ENCODE peak calls at places on chromosomes 13 and 19, in four cellular contexts. Z, N, U and Q are unnamed samples.

GRCh38 chr19:16198363-16198636 is 589 bp downstream of the AP1M1 start:
- DNase-seq in Z (no peak), N (no peak), U (no peak), Q (no peak)

GRCh38 chr19:55552206-55552605 is 6.9 kb upstream of the SBK3 start:
- DNase-seq in Z (no peak), N (no peak), U (no peak), Q (no peak)

GRCh38 chr19:48196933-48197665 is 26.6 kb downstream of the ZSWIM9 start:
- DNase-seq in Z (no peak), N (no peak), U (peak), Q (no peak)

GRCh38 chr13:64158910-64159309 is 2743.3 kb upstream of the PCDH20 start:
- DNase-seq in Z (no peak), N (no peak), U (no peak), Q (no peak)

GRCh38 chr13:99265823-99266426 is 7.7 kb upstream of the GPR18 start:
- DNase-seq in Z (no peak), N (peak), U (peak), Q (no peak)

GRCh38 chr13:48750588-48751383 is 97.1 kb downstream of the CYSLTR2 start:
- DNase-seq in Z (no peak), N (no peak), U (no peak), Q (no peak)

GRCh38 chr13:71813187-71813586 is 53.8 kb downstream of the DACH1 start:
- DNase-seq in Z (no peak), N (no peak), U (no peak), Q (no peak)

GRCh38 chr13:38191016-38191415 is 158.6 kb upstream of the UFM1 start:
- DNase-seq in Z (no peak), N (no peak), U (no peak), Q (no peak)

GRCh38 chr19:13861714-13862531 is 15.0 kb upstream of the NANOS3 start:
- DNase-seq in Z (peak), N (no peak), U (peak), Q (peak)

GRCh38 chr13:24147570-24147963 is 13.0 kb upstream of the SPATA13 start:
- DNase-seq in Z (no peak), N (no peak), U (no peak), Q (no peak)

GRCh38 chr13:75347925-75348324 is 134.0 kb downstream of the TBC1D4 start:
- DNase-seq in Z (no peak), N (no peak), U (no peak), Q (no peak)

GRCh38 chr19:11252665-11253355 is 9.5 kb downstream of the DOCK6 start:
- DNase-seq in Z (no peak), N (no peak), U (no peak), Q (no peak)

GRCh38 chr13:28544026-28544425 is 49.1 kb upstream of the FLT1 start:
- DNase-seq in Z (no peak), N (no peak), U (no peak), Q (no peak)

GRCh38 chr13:28830580-28830979 is 10.4 kb downstream of the MTUS2 start:
- DNase-seq in Z (no peak), N (no peak), U (no peak), Q (no peak)

GRCh38 chr13:27110056-27110746 is 61.4 kb downstream of the USP12 start:
- DNase-seq in Z (no peak), N (no peak), U (no peak), Q (no peak)

GRCh38 chr13:98307744-98308524 is 130.9 kb upstream of the RNF113B start:
- DNase-seq in Z (no peak), N (no peak), U (no peak), Q (no peak)

GRCh38 chr13:59607780-59608233 is 555.9 kb downstream of the DIAPH3 start:
- DNase-seq in Z (no peak), N (no peak), U (no peak), Q (no peak)

GRCh38 chr13:34401741-34402140 is 540.3 kb upstream of the NBEA start:
- DNase-seq in Z (no peak), N (no peak), U (no peak), Q (no peak)

GRCh38 chr13:36356058-36356457 is 9.9 kb upstream of the SPART start:
- DNase-seq in Z (no peak), N (no peak), U (no peak), Q (no peak)

GRCh38 chr19:48608798-48609263 is 2.3 kb downstream of the SPACA4 start:
- DNase-seq in Z (peak), N (no peak), U (peak), Q (peak)

GRCh38 chr13:90968510-90968909 is 379.0 kb upstream of the MIR17HG start:
- DNase-seq in Z (no peak), N (no peak), U (peak), Q (no peak)

GRCh38 chr13:30978981-30979956 is 46.8 kb downstream of the TEX26 start:
- DNase-seq in Z (peak), N (peak), U (peak), Q (peak)

GRCh38 chr19:48900477-48901452 is 653 bp downstream of the NUCB1 start:
- DNase-seq in Z (peak), N (no peak), U (peak), Q (peak)

GRCh38 chr13:47858042-47858677 is 142.9 kb downstream of the SUCLA2 start:
- DNase-seq in Z (no peak), N (no peak), U (no peak), Q (no peak)

GRCh38 chr13:111462221-111462764 is 141.9 kb downstream of the TEX29 start:
- DNase-seq in Z (no peak), N (no peak), U (no peak), Q (no peak)

GRCh38 chr19:39196860-39197562 is at the start of gene NCCRP1:
- DNase-seq in Z (no peak), N (no peak), U (no peak), Q (peak)

GRCh38 chr13:77966671-77967070 is 48.0 kb upstream of the EDNRB start:
- DNase-seq in Z (no peak), N (no peak), U (no peak), Q (no peak)

GRCh38 chr13:28394422-28394821 is 100.5 kb downstream of the FLT1 start:
- DNase-seq in Z (no peak), N (no peak), U (peak), Q (no peak)

GRCh38 chr13:60226507-60226906 is 62.8 kb upstream of the DIAPH3 start:
- DNase-seq in Z (no peak), N (no peak), U (peak), Q (no peak)

GRCh38 chr13:114230575-114230974 is 4.1 kb upstream of the CDC16 start:
- DNase-seq in Z (no peak), N (no peak), U (no peak), Q (no peak)

GRCh38 chr19:4391701-4392543 is 8.4 kb downstream of the SH3GL1 start:
- DNase-seq in Z (no peak), N (no peak), U (no peak), Q (no peak)

GRCh38 chr19:48455908-48456562 is 661 bp downstream of the KCNJ14 start:
- DNase-seq in Z (no peak), N (no peak), U (peak), Q (no peak)

GRCh38 chr19:17757125-17757524 is 5.8 kb downstream of the FCHO1 start:
- DNase-seq in Z (no peak), N (no peak), U (no peak), Q (no peak)

GRCh38 chr19:1431759-1432506 is 6.3 kb upstream of the RPS15 start:
- DNase-seq in Z (no peak), N (no peak), U (no peak), Q (no peak)

DNA sequence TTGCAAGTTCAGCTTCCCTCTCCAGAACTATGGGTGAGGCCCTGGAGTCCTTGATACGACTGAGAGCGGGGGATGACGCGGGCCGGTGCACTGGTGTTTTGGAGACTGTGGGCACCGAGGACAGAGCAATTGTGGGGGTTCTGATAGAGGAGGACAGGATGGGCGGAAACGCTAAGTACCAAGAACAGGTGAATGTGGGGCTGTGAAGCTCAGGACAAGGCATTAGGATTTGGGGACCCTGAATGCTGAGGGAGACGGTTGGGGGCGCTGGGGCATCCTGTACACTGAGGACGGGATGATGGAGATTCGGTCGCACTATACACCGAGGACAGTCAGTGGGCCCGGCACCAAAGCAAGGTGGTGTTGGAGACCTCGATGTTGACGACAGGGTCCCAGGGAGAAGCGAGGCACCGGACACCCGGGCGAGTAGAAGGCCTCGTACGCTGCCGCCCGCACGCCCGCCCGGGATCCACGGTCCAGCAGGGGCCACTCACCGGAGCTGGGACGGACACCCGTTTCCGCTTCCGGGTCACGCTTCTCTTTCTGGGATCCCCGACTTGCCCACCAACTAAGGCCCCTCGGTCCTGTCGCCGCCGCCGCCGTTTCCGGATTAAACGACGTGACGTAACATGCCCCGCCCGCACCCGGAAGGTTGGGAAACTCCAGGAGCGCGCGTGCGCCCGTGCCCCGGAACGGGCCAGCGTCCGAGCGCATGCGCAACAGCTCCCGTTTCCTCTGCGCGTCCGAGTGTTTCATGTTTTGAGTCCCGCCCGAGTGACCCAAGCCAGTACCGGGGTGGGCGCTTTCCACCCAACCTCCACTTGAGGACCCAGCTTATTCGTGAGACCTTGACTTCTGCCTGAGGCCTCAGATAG is at the start of gene CHMP2A:
- DNase-seq in Z (peak), N (no peak), U (peak), Q (peak)
- TF ChIP-seq CTCF in Z (no peak), N (no peak), U (no peak), Q (no peak)

GRCh38 chr19:47155141-47155540 is 24.5 kb downstream of the SAE1 start:
- DNase-seq in Z (no peak), N (no peak), U (no peak), Q (no peak)

GRCh38 chr19:47158367-47158791 is 27.7 kb downstream of the SAE1 start:
- DNase-seq in Z (no peak), N (no peak), U (no peak), Q (no peak)

GRCh38 chr19:47158879-47159509 is 28.4 kb downstream of the SAE1 start:
- DNase-seq in Z (peak), N (no peak), U (no peak), Q (no peak)

GRCh38 chr19:47156861-47157454 is 26.3 kb downstream of the SAE1 start:
- DNase-seq in Z (peak), N (no peak), U (peak), Q (peak)

DNA sequence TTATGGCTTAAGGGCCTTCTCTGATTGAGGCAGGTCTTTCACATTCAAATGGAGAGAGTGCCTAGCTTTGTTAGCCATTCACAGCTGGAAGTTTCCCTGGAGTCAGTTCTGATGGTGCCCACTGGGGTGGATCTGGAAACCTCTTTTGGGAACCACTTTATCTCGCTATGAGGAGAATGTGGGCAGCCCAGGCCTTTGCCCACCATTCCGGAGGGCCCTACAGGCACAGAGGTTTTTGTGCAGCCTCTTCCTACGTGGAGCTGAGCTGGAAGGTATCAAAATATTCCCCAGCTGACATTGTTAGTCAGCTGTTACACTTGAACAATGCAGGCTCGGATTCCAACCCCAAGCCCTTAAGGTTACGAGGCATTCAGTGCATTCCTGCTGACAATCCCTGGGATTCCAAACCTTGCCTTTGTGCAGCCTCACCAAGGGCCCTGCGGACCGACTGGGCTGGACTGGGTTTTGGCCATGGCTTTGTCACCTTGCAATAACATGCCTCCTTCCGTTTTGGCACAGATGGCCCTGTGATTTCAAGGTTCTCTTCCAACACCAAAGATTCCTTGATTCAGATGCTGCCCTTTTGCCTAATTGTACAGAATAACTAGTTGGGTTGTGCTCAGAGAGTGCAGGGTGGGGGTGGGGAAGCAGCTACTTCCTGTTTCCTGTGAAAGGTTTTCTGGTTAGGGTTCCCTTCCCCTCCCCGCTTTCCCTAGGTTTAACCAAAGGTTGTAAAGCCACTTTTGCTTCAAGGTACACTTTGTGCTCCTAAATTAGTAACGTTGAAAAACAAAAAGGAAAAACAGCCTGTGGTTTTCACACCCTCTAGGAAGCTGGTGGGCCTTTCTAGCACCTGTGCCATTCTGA is 27.1 kb downstream of the SAE1 start:
- DNase-seq in Z (peak), N (no peak), U (peak), Q (no peak)
- TF ChIP-seq CTCF in Z (no peak), N (no peak), U (no peak), Q (no peak)

GRCh38 chr19:42219812-42220750 is at the start of gene ZNF526:
- DNase-seq in Z (peak), N (peak), U (peak), Q (peak)

GRCh38 chr19:42220751-42221097 is 612 bp downstream of the ZNF526 start:
- DNase-seq in Z (no peak), N (no peak), U (no peak), Q (no peak)

GRCh38 chr19:42216653-42217521 is 590 bp downstream of the DEDD2 start:
- DNase-seq in Z (peak), N (no peak), U (peak), Q (peak)

GRCh38 chr19:42214810-42215209 is 2.7 kb downstream of the DEDD2 start:
- DNase-seq in Z (no peak), N (no peak), U (no peak), Q (no peak)

DNA sequence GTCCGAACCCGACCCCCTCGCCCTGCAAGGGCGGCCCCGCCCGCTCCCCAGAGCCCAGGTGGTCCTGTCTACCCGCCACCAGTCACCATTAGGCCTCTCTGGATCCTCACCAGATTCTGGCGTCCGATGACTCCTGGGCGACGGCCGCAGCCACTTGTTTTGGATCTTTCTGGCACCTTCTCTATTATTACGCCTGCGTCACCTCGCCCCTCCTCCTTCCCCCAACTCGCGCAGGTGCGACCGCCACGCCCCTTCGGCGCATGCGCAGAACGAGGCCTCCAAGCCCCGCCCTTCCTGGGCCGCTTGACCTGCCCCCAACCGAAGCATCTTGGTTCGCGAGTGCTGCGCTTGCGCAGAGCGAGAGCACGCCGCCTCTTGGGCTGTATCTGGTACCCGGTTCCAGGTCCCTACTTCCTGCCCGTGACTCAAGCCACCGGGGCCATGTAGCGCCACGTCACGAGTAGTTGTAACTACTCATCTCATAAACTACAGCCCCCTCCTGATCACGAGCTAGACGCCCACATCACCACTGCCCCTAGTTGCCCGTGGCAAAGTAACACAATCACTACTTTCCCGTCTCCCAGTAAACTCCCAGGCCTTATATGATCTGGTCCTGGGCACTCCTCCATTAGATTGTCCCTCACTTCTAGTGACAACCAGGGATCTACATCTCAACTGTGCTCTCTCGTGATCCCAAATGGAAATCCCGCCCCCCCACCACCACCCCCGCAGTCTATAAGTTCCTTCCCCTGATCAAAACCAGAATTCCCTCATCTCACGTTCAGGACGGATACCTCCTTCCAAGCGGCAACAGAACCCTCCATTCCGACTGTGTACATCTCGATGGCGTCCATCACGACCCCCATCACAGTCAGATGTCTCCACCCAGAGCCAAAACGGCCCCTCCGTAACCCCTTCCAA is at the start of gene DEDD2:
- DNase-seq in Z (peak), N (peak), U (peak), Q (peak)
- TF ChIP-seq CTCF in Z (no peak), N (no peak), U (no peak), Q (no peak)

GRCh38 chr19:8456064-8456463 is 11.3 kb downstream of the HNRNPM start:
- DNase-seq in Z (no peak), N (no peak), U (peak), Q (no peak)
- TF ChIP-seq CTCF in Z (no peak), N (peak), U (peak), Q (no peak)

GRCh38 chr19:12521996-12522395 is 29.3 kb downstream of the ZNF564 start:
- DNase-seq in Z (no peak), N (no peak), U (peak), Q (no peak)
- TF ChIP-seq CTCF in Z (no peak), N (peak), U (no peak), Q (peak)

DNA sequence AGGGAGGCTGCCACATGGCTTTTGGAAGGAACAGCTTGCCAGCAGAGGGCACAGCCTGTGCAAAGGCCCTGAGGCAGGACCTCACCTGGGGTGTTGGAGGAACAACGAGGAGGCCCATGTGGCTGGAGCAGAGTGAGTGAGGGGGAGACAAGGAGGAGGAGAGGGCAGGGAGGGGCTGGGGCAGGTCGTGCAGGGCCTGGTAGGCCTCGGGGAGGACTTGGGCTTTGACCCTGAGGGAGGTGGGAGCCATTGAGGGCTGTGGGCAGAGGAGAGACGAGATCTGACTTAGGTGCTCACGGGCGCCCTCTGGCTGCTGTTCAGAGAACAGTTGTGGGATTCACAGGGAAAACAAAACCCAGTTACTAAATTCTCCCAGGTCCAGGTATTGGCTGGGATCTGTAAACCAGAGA is 25.2 kb downstream of the ZNRF4 start:
- DNase-seq in Z (peak), N (no peak), U (peak), Q (peak)
- TF ChIP-seq CTCF in Z (peak), N (peak), U (peak), Q (peak)

GRCh38 chr13:85864963-85865530 is 65.8 kb upstream of the SLITRK6 start:
- DNase-seq in Z (no peak), N (no peak), U (peak), Q (no peak)
- TF ChIP-seq CTCF in Z (no peak), N (peak), U (peak), Q (no peak)

GRCh38 chr13:100648354-100648753 is 26.2 kb downstream of the TMTC4 start:
- DNase-seq in Z (no peak), N (no peak), U (no peak), Q (no peak)

GRCh38 chr13:100646871-100647270 is 27.7 kb downstream of the TMTC4 start:
- DNase-seq in Z (no peak), N (no peak), U (no peak), Q (no peak)

GRCh38 chr13:100644328-100644727 is 30.3 kb downstream of the TMTC4 start:
- DNase-seq in Z (no peak), N (no peak), U (no peak), Q (no peak)

GRCh38 chr13:100646030-100646673 is 28.4 kb downstream of the TMTC4 start:
- DNase-seq in Z (no peak), N (no peak), U (peak), Q (no peak)

DNA sequence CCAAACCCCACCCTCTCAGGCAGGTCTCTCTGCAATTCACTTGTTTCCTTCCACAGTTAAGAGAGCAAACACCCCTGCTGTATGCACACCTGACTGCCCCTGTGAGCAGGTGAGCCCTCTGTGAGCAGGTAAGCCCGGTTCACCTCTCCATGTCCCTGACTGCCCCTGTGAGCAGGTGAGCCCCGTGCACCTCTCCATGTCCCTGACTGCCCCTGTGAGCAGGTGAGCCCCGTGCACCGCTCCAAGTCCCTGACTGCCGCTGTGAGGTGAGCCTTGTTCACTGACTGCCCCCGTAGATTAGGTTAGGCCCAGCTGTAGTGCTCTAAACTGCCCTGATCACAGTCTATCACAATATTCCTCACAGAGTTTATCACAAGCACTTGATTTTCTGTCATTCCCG is 29.2 kb downstream of the TMTC4 start:
- DNase-seq in Z (no peak), N (no peak), U (no peak), Q (no peak)
- TF ChIP-seq CTCF in Z (no peak), N (no peak), U (no peak), Q (no peak)

GRCh38 chr19:37902668-37903067 is 3.7 kb downstream of the WDR87 start:
- DNase-seq in Z (peak), N (peak), U (peak), Q (peak)
- TF ChIP-seq CTCF in Z (peak), N (peak), U (peak), Q (peak)